ENCODE peak calls at places on chromosomes 6 and 20, in eight cellular contexts. K is kidney tubule cell; U is amniotic stem cell; S is T-helper 2 cell; T is GM13976; H is HEK293T; Z is CD8-positive, alpha-beta T cell; D is brain microvascular endothelial cell. R is an unnamed sample.

GRCh38 chr20:53040678-53041674 is 68.8 kb downstream of the TSHZ2 start:
- DNase-seq in K (peak), H (no peak), Z (no peak), U (no peak), S (no peak), D (no peak), T (no peak), R (no peak)

GRCh38 chr6:154567695-154568220 is 57.3 kb upstream of the CNKSR3 start:
- DNase-seq in T (no peak), K (no peak), H (no peak), S (no peak), Z (no peak), U (no peak), D (no peak), R (no peak)

GRCh38 chr6:167420858-167421766 is 96.2 kb downstream of the TTLL2 start:
- DNase-seq in K (no peak), S (no peak), Z (no peak), U (no peak), T (no peak), D (no peak), H (no peak), R (no peak)

GRCh38 chr6:105894556-105894955 is 191.6 kb upstream of the PRDM1 start:
- DNase-seq in D (no peak), U (no peak), Z (no peak), T (no peak), H (no peak), K (no peak), S (no peak), R (no peak)

GRCh38 chr6:158605266-158605878 is 39.2 kb downstream of the DYNLT1 start:
- DNase-seq in D (peak), K (peak), Z (peak), H (peak), U (peak), S (peak), T (peak), R (peak)

GRCh38 chr6:169529931-169530761 is 171.7 kb downstream of the WDR27 start:
- DNase-seq in D (no peak), U (no peak), K (peak), T (no peak), S (no peak), H (no peak), Z (no peak), R (peak)

GRCh38 chr20:24773751-24774201 is 175.3 kb upstream of the CST7 start:
- DNase-seq in H (no peak), S (no peak), D (peak), Z (no peak), U (peak), T (no peak), K (peak), R (peak)

GRCh38 chr6:99330159-99330558 is 19.3 kb downstream of the FAXC start:
- DNase-seq in D (peak), U (peak), K (peak), T (peak), Z (peak), S (peak), H (peak), R (peak)

GRCh38 chr6:40874495-40874894 is 164.5 kb downstream of the UNC5CL start:
- DNase-seq in S (no peak), U (no peak), Z (no peak), K (no peak), H (peak), T (no peak), D (no peak), R (no peak)

GRCh38 chr20:21436186-21436585 is 38.9 kb upstream of the NKX2-4 start:
- DNase-seq in K (peak), Z (no peak), D (peak), H (no peak), T (no peak), S (no peak), U (peak), R (peak)

GRCh38 chr20:36666181-36666740 is 20.3 kb upstream of the SLA2 start:
- DNase-seq in D (peak), S (no peak), U (no peak), T (no peak), Z (no peak), K (no peak), H (no peak), R (peak)

GRCh38 chr6:167855825-167856425 is 29.2 kb downstream of the AFDN start:
- DNase-seq in D (peak), U (peak), S (no peak), Z (no peak), K (peak), T (no peak), H (no peak), R (peak)

GRCh38 chr20:52785678-52786077 is 186.5 kb upstream of the TSHZ2 start:
- DNase-seq in D (no peak), Z (no peak), S (no peak), K (no peak), U (no peak), H (no peak), T (no peak), R (no peak)

GRCh38 chr6:164163239-164163638 is 748.7 kb downstream of the QKI start:
- DNase-seq in U (no peak), H (no peak), Z (no peak), T (no peak), D (no peak), S (no peak), K (no peak), R (no peak)

GRCh38 chr6:27667651-27668441 is 194.9 kb upstream of the ZNF184 start:
- DNase-seq in D (no peak), K (peak), T (no peak), H (no peak), S (no peak), U (no peak), Z (no peak), R (peak)

GRCh38 chr20:61414455-61414991 is 162.5 kb downstream of the CDH4 start:
- DNase-seq in K (no peak), S (no peak), Z (no peak), T (no peak), H (no peak), D (no peak), U (no peak), R (no peak)

GRCh38 chr6:33634203-33634727 is 13.1 kb downstream of the ITPR3 start:
- DNase-seq in U (no peak), Z (no peak), D (no peak), S (no peak), T (no peak), H (no peak), K (peak), R (no peak)